ENCODE peak calls at places on chromosomes 2 and 18, in eight cellular contexts. J is NB4; Y is cardiac muscle cell; E is lower lobe of right lung; V is IMR-90; R is stimulated activated CD4-positive, alpha-beta T cell treated with anti-CD3 and anti-CD28 coated beads, TNF-alpha, amount 100 ng/mL, for 4 hours; A is stimulated activated CD8-positive, alpha-beta memory T cell treated with anti-CD3 and anti-CD28 coated beads, Interleukin-15, amount 100 ng/mL, for 1 hour; U is EL. X is an unnamed sample.

GRCh38 chr2:16189019-16189850 is 248.9 kb downstream of the MYCN start:
- DNase-seq in U (no peak), R (no peak), A (no peak), J (no peak), V (no peak), E (no peak), Y (no peak), X (no peak)

GRCh38 chr2:206257345-206257744 is 17.1 kb upstream of the ZDBF2 start:
- DNase-seq in Y (no peak), R (no peak), V (no peak), U (no peak), A (no peak), E (no peak), J (no peak), X (no peak)

GRCh38 chr2:236156095-236156859 is 11.9 kb downstream of the GBX2 start:
- DNase-seq in A (no peak), R (no peak), J (no peak), E (no peak), U (no peak), V (no peak), Y (no peak), X (no peak)

GRCh38 chr18:47163241-47163640 is 12.9 kb downstream of the IER3IP1 start:
- DNase-seq in R (no peak), A (no peak), J (no peak), V (peak), Y (peak), E (no peak), U (peak), X (peak)

GRCh38 chr2:149178626-149179025 is 140.1 kb downstream of the LYPD6B start:
- DNase-seq in R (no peak), E (no peak), V (no peak), U (no peak), J (no peak), Y (no peak), A (no peak), X (no peak)

GRCh38 chr2:20106746-20107145 is 55.3 kb upstream of the LAPTM4A start:
- DNase-seq in Y (peak), J (no peak), V (no peak), R (no peak), U (no peak), A (no peak), E (peak), X (no peak)

GRCh38 chr2:82694431-82694830 is 1764.6 kb downstream of the SUCLG1 start:
- DNase-seq in Y (no peak), V (no peak), A (no peak), J (no peak), U (no peak), E (no peak), R (no peak), X (no peak)

GRCh38 chr2:111923271-111923670 is 24.9 kb downstream of the MERTK start:
- DNase-seq in J (no peak), V (peak), R (no peak), U (no peak), A (no peak), Y (peak), E (no peak), X (peak)

GRCh38 chr2:28175028-28175427 is 217.6 kb upstream of the FOSL2 start:
- DNase-seq in A (no peak), U (no peak), E (no peak), R (no peak), J (no peak), V (no peak), Y (no peak), X (no peak)

GRCh38 chr2:216315817-216316603 is 56.3 kb downstream of the MARCHF4 start:
- DNase-seq in E (no peak), J (no peak), V (peak), U (peak), Y (peak), R (no peak), A (no peak), X (peak)

GRCh38 chr2:68766378-68766845 is 31.8 kb downstream of the ARHGAP25 start:
- DNase-seq in J (peak), E (peak), Y (peak), R (no peak), U (no peak), A (no peak), V (peak), X (no peak)

GRCh38 chr2:119453972-119454593 is 22.4 kb downstream of the TMEM37 start:
- DNase-seq in A (no peak), V (no peak), U (no peak), J (no peak), E (no peak), R (no peak), Y (no peak), X (no peak)

GRCh38 chr2:161722547-161723503 is 98.6 kb downstream of the SLC4A10 start:
- DNase-seq in Y (no peak), A (no peak), R (no peak), E (no peak), V (no peak), J (no peak), U (no peak), X (no peak)

GRCh38 chr2:163834221-163834620 is 98.4 kb upstream of the FIGN start:
- DNase-seq in U (peak), Y (no peak), E (no peak), A (no peak), J (no peak), R (no peak), V (no peak), X (peak)

GRCh38 chr2:183456177-183456576 is 331.9 kb downstream of the NUP35 start:
- DNase-seq in A (no peak), R (no peak), V (no peak), Y (no peak), J (no peak), E (no peak), U (no peak), X (no peak)

GRCh38 chr2:96856776-96857673 is 791 bp downstream of the ANKRD39 start:
- DNase-seq in J (peak), A (no peak), Y (no peak), R (no peak), V (no peak), U (peak), E (no peak), X (peak)

GRCh38 chr2:219595250-219595649 is 2.4 kb upstream of the STK11IP start:
- DNase-seq in U (peak), Y (peak), V (peak), J (no peak), E (no peak), A (no peak), R (no peak), X (no peak)

GRCh38 chr2:168717790-168718502 is 84.5 kb upstream of the NOSTRIN start:
- DNase-seq in Y (no peak), E (no peak), V (no peak), R (no peak), A (no peak), U (no peak), J (no peak), X (no peak)

X was measured in GM23248.